ENCODE peak calls at places on chromosomes 12 and 14, in four cellular contexts. U, S, I and Y are unnamed samples.

GRCh38 chr14:74412753-74413152 is 13.3 kb downstream of the SYNDIG1L start:
- DNase-seq in U (no peak), S (no peak), I (no peak), Y (no peak)

GRCh38 chr14:105184461-105184860 is 3.3 kb upstream of the NUDT14 start:
- DNase-seq in U (no peak), S (no peak), I (no peak), Y (no peak)

GRCh38 chr12:124543052-124543590 is 24.3 kb downstream of the NCOR2 start:
- DNase-seq in U (peak), S (no peak), I (peak), Y (peak)

GRCh38 chr14:90569606-90570462 is 173.0 kb downstream of the CALM1 start:
- DNase-seq in U (no peak), S (no peak), I (no peak), Y (no peak)

GRCh38 chr12:2640709-2641108 is 154.1 kb upstream of the FKBP4 start:
- DNase-seq in U (peak), S (peak), I (no peak), Y (peak)

GRCh38 chr14:104765517-104765916 is 12.6 kb downstream of the SIVA1 start:
- DNase-seq in U (no peak), S (no peak), I (no peak), Y (no peak)

GRCh38 chr12:131892711-131893604 is 1.5 kb upstream of the ULK1 start:
- DNase-seq in U (no peak), S (no peak), I (peak), Y (no peak)

GRCh38 chr12:64567570-64567969 is 42.7 kb upstream of the RASSF3 start:
- DNase-seq in U (no peak), S (no peak), I (no peak), Y (no peak)

GRCh38 chr12:24851816-24852337 is 97.0 kb downstream of the BCAT1 start:
- DNase-seq in U (no peak), S (no peak), I (no peak), Y (no peak)

GRCh38 chr12:111409403-111410228 is 3.9 kb downstream of the SH2B3 start:
- DNase-seq in U (no peak), S (peak), I (no peak), Y (peak)

GRCh38 chr12:51590347-51591019 is 550 bp upstream of the SCN8A start:
- DNase-seq in U (peak), S (peak), I (peak), Y (peak)

GRCh38 chr14:68576496-68577244 is 216.2 kb downstream of the ZFP36L1 start:
- DNase-seq in U (peak), S (no peak), I (no peak), Y (no peak)

GRCh38 chr12:92431146-92431545 is 271.6 kb upstream of the PLEKHG7 start:
- DNase-seq in U (no peak), S (no peak), I (no peak), Y (peak)

GRCh38 chr12:58894040-58894439 is 26.3 kb downstream of the LRIG3 start:
- DNase-seq in U (no peak), S (no peak), I (no peak), Y (no peak)

GRCh38 chr14:105582639-105583038 is 56.3 kb downstream of the TMEM121 start:
- DNase-seq in U (no peak), S (no peak), I (no peak), Y (no peak)

GRCh38 chr12:113961921-113962710 is 4.0 kb downstream of the RBM19 start:
- DNase-seq in U (peak), S (no peak), I (no peak), Y (peak)

GRCh38 chr12:67820694-67821093 is 168.6 kb upstream of the IFNG-AS1 start:
- DNase-seq in U (no peak), S (no peak), I (no peak), Y (no peak)

GRCh38 chr12:51025182-51025747 is 919 bp downstream of the SLC11A2 start:
- DNase-seq in U (no peak), S (no peak), I (no peak), Y (no peak)

GRCh38 chr12:93853698-93854478 is 176.7 kb downstream of the CRADD start:
- DNase-seq in U (no peak), S (no peak), I (no peak), Y (no peak)

GRCh38 chr14:103846569-103847438 is 571 bp downstream of the PPP1R13B start:
- DNase-seq in U (no peak), S (peak), I (peak), Y (peak)

DNA sequence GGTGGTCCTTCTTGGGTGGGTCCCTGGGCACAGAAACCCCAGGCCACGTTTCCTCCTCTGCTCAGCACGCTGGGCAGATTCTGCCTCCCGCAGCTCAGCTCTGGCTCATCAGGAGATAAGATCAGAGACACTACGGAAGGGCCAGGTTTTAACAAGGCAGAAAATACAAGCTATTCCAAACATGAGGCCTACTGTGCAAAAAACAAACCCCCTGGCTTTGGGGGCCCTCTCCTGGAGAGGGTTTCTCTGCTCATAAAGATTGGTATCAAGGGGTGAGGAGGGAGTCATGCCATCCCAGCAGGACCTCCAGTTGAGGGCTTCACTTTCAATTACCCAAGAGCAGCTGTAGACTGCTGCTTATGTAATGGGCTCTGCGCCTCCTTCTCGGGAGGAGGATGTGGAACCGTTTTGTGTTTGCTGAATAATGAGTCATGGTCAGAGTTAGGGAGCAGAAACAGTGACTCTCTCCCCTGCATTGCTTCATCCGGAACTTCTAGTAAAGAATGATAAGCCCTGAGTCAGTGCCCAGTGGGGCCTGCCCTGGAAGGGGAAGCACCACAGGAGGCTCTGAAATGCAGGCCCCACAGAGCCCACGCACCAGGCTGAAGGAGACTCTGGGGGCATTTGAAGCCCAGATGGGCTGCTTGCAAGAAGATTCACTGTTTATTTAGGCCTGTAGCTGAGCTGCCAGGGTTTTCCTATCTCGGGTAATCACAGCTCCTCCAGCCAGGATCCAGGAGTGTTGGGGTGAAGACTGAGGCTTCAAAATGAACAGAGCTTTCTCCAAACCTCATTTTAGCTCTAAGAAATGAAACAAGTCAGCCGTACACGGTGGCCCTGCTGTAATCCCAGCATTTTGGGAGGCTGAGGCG is 79.3 kb downstream of the SSPN start:
- DNase-seq in U (peak), S (peak), I (peak), Y (peak)
- TF ChIP-seq CTCF in U (peak), S (no peak), I (no peak), Y (no peak)

GRCh38 chr14:30751646-30752416 is 122.5 kb upstream of the COCH start:
- DNase-seq in U (peak), S (no peak), I (no peak), Y (peak)
- TF ChIP-seq CTCF in U (no peak), S (peak), I (no peak), Y (no peak)

DNA sequence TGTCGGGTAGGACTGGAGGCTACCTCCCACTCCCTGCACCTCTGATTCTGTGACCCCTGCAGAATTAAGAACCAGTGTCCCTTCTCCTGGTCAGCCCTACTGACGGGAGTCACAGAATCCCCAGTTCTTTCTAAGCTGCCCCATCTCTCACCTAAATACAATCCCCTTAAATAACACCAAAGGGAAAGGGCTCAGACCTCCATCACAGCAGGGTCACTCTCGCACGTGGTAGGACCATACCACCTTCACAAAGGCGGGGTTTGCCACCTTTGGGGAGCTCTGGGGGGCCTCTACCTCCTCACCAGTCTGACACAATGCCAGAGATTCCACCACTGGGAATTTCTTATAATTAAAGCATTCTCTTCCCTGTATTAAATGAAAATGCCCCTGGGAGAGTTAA is 35.6 kb downstream of the DAD1 start:
- DNase-seq in U (no peak), S (no peak), I (no peak), Y (peak)
- TF ChIP-seq CTCF in U (no peak), S (no peak), I (no peak), Y (no peak)

DNA sequence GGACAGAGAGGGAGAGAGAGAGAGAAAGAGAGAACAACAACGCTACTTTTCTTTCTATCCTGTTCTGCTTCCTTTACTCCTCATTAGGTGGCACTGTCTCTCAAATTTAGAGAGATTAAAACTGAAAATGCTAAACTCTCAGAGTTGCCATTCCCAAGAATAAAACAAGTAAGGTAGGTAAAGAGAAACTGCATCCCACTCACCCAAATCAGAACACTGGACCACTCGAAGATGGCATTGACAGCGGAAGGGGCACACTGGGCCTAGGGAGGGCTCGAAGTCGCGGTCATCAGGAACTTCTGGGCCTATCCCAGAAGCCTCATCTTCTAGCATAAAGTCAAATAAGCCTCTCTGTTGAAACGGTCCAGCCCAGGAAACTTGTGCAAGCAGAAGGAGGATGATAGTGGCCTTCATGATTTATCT is 4.5 kb downstream of the DCN start:
- DNase-seq in U (peak), S (no peak), I (no peak), Y (no peak)
- TF ChIP-seq CTCF in U (peak), S (peak), I (no peak), Y (peak)

GRCh38 chr14:72975776-72976175 is 49.5 kb downstream of the DCAF4 start:
- DNase-seq in U (peak), S (no peak), I (no peak), Y (peak)
- TF ChIP-seq CTCF in U (peak), S (no peak), I (no peak), Y (no peak)